ENCODE peak calls at places on chromosome 9, in six cellular contexts. O is germinal center; V is stimulated activated CD8-positive, alpha-beta memory T cell treated with anti-CD3 and anti-CD28 coated beads, Interleukin-12 subunit alpha, Interleukin-12 subunit beta, amount 100 ng/mL, for 4 hours; F is erythroblast; G is RWPE1; R is Kasumi-1. H is an unnamed sample.

GRCh38 chr9:88535932-88536324 is 950 bp downstream of the NXNL2 start:
- DNase-seq in V (no peak), R (no peak), O (no peak), G (no peak), F (no peak), H (no peak)

GRCh38 chr9:107316795-107317661 is 33.9 kb downstream of the RAD23B start:
- DNase-seq in O (no peak), F (no peak), R (no peak), G (no peak), V (no peak), H (no peak)

GRCh38 chr9:135303865-135304499 is 175.6 kb upstream of the PPP1R26 start:
- DNase-seq in F (no peak), G (no peak), R (no peak), O (no peak), V (no peak), H (no peak)

GRCh38 chr9:2872307-2872940 is 28.5 kb upstream of the PUM3 start:
- DNase-seq in V (no peak), F (peak), R (peak), O (no peak), G (no peak), H (peak)

GRCh38 chr9:81902191-81902590 is 26.0 kb upstream of the SPATA31D4 start:
- DNase-seq in R (no peak), G (no peak), V (no peak), F (no peak), O (no peak), H (no peak)

GRCh38 chr9:121434946-121435345 is 64.7 kb downstream of the GGTA1 start:
- DNase-seq in G (no peak), O (no peak), R (no peak), F (no peak), V (no peak), H (peak)

GRCh38 chr9:34084562-34084961 is 35.9 kb upstream of the UBAP2 start:
- DNase-seq in O (no peak), F (no peak), R (no peak), G (no peak), V (no peak), H (no peak)

GRCh38 chr9:135901036-135901758 is 6.1 kb downstream of the CAMSAP1 start:
- DNase-seq in V (no peak), O (no peak), R (no peak), F (no peak), G (no peak), H (no peak)

GRCh38 chr9:4866239-4866969 is 73.7 kb downstream of the RCL1 start:
- DNase-seq in G (no peak), R (no peak), O (no peak), F (peak), V (no peak), H (peak)

GRCh38 chr9:76898786-76899185 is 7.1 kb downstream of the PRUNE2 start:
- DNase-seq in O (no peak), V (no peak), F (no peak), R (no peak), G (no peak), H (no peak)

GRCh38 chr9:74379718-74380117 is 117.4 kb upstream of the RORB start:
- DNase-seq in O (no peak), F (peak), V (no peak), R (peak), G (peak), H (peak)

GRCh38 chr9:116669296-116669695 is 17.8 kb upstream of the TRIM32 start:
- DNase-seq in V (no peak), G (no peak), O (no peak), F (no peak), R (no peak), H (no peak)